ENCODE peak calls at places on chromosomes 3 and 15, in ten cellular contexts. U is AG08395; W is cardiac muscle cell; Y is posterior cingulate gyrus; P is stimulated activated CD4-positive, alpha-beta T cell treated with anti-CD3 and anti-CD28 coated beads, Interleukin-12 subunit alpha, Interleukin-12 subunit beta, amount 100 ng/mL, for 48 hours; C is coronary artery; E is ACHN; R is endodermal cell; I is activated CD8-positive, alpha-beta memory T cell treated with anti-CD3 and anti-CD28 coated beads for 48 hours; Q is amygdala. G is an unnamed sample.

GRCh38 chr15:70415330-70415884 is 317.7 kb upstream of the TLE3 start:
- DNase-seq in P (no peak), W (no peak), I (no peak), C (no peak), Q (no peak), U (no peak), R (no peak), Y (no peak), E (no peak), G (no peak)

GRCh38 chr3:61589856-61590255 is 28.5 kb downstream of the PTPRG start:
- DNase-seq in I (no peak), Q (no peak), E (peak), P (no peak), R (no peak), W (peak), C (no peak), Y (no peak), U (peak), G (peak)

GRCh38 chr3:97863025-97863424 is 41.2 kb downstream of the CRYBG3 start:
- DNase-seq in Y (no peak), C (no peak), E (no peak), W (peak), R (no peak), I (no peak), P (no peak), U (peak), Q (no peak), G (no peak)

GRCh38 chr3:155404486-155404885 is 111.0 kb upstream of the STRIT1 start:
- DNase-seq in W (no peak), Q (no peak), P (no peak), I (no peak), Y (no peak), C (no peak), U (no peak), R (no peak), E (no peak), G (no peak)

GRCh38 chr3:13389378-13389777 is 30.7 kb downstream of the NUP210 start:
- DNase-seq in P (no peak), Y (no peak), Q (no peak), I (no peak), C (no peak), E (no peak), U (no peak), R (no peak), W (no peak), G (no peak)

GRCh38 chr15:64216161-64216560 is 53.3 kb upstream of the PPIB start:
- DNase-seq in W (no peak), Y (no peak), E (no peak), P (no peak), C (no peak), Q (no peak), U (no peak), I (no peak), R (no peak), G (no peak)

GRCh38 chr3:99188936-99189335 is 287.4 kb upstream of the DCBLD2 start:
- DNase-seq in P (no peak), C (no peak), E (no peak), Q (no peak), W (no peak), Y (no peak), U (no peak), R (no peak), I (no peak), G (no peak)

GRCh38 chr3:122679467-122680291 is 960 bp upstream of the PARP14 start:
- DNase-seq in R (peak), E (peak), I (no peak), Q (no peak), U (peak), P (no peak), C (no peak), W (peak), Y (no peak), G (no peak)

GRCh38 chr15:81334768-81335447 is 11.0 kb upstream of the STARD5 start:
- DNase-seq in C (peak), W (peak), U (no peak), E (no peak), Q (no peak), P (no peak), R (no peak), Y (no peak), I (no peak), G (no peak)

GRCh38 chr3:14801031-14801430 is 17.7 kb upstream of the FGD5 start:
- DNase-seq in W (no peak), C (no peak), Q (no peak), P (no peak), R (peak), E (no peak), Y (no peak), U (no peak), I (no peak), G (no peak)

GRCh38 chr15:81939604-81940440 is 106.0 kb downstream of the MEX3B start:
- DNase-seq in W (peak), Y (no peak), E (peak), R (peak), P (no peak), C (no peak), U (no peak), Q (no peak), I (no peak), G (no peak)

GRCh38 chr3:18946524-18946923 is 201.8 kb upstream of the KCNH8 start:
- DNase-seq in R (peak), W (no peak), C (no peak), I (no peak), Q (no peak), E (no peak), Y (peak), P (no peak), U (no peak), G (no peak)

GRCh38 chr3:161066926-161067325 is 38.2 kb downstream of the B3GALNT1 start:
- DNase-seq in R (no peak), E (no peak), C (no peak), W (no peak), Y (no peak), I (no peak), Q (no peak), P (no peak), U (no peak), G (no peak)

GRCh38 chr15:67967871-67968423 is 86.2 kb upstream of the PIAS1 start:
- DNase-seq in I (no peak), Y (peak), Q (peak), E (peak), C (peak), R (peak), U (peak), W (peak), P (no peak), G (no peak)

GRCh38 chr3:71987089-71987735 is 202.3 kb upstream of the PROK2 start:
- DNase-seq in W (peak), U (peak), Q (no peak), I (no peak), Y (no peak), E (peak), R (peak), C (no peak), P (no peak), G (no peak)

GRCh38 chr3:60154011-60154410 is 1097.2 kb downstream of the FHIT start:
- DNase-seq in P (no peak), E (no peak), W (no peak), Y (no peak), U (no peak), C (no peak), R (no peak), Q (no peak), I (no peak), G (no peak)

GRCh38 chr15:58909616-58910015 is 23.9 kb downstream of the SLTM start:
- DNase-seq in E (no peak), I (no peak), U (peak), P (no peak), C (no peak), Q (no peak), Y (no peak), W (peak), R (no peak), G (no peak)

G was measured in stromal cell of bone marrow.